ENCODE peak calls at places on chromosomes 2 and 18, in five cellular contexts. W is right lobe of liver, R is mammary epithelial cell, N is AG10803, X is choroid plexus epithelial cell. T is an unnamed sample.

GRCh38 chr2:102142829-102143449 is 393 bp downstream of the IL1R1 start:
- DNase-seq in W (no peak), X (peak; percentile 77), R (peak; percentile 37), N (peak; percentile 64), T (peak; percentile 67)

GRCh38 chr18:49666045-49666444 is 104.2 kb downstream of the LIPG start:
- DNase-seq in R (peak; percentile 33), W (no peak), X (peak; percentile 77), N (peak; percentile 16), T (peak; percentile 55)

GRCh38 chr2:232838406-232838874 is 31.6 kb upstream of the SNORC start:
- DNase-seq in R (peak; percentile 30), N (no peak), W (no peak), X (peak; percentile 17), T (no peak)

GRCh38 chr2:217387776-217388381 is 528.0 kb upstream of the TNP1 start:
- DNase-seq in R (no peak), X (peak; percentile 31), N (no peak), W (no peak), T (no peak)

GRCh38 chr2:238663586-238663985 is 184.3 kb upstream of the TWIST2 start:
- DNase-seq in N (no peak), R (no peak), X (no peak), W (no peak), T (no peak)

GRCh38 chr2:175568109-175568730 is 386.7 kb upstream of the ATP5MC3 start:
- DNase-seq in W (no peak), R (no peak), X (no peak), N (no peak), T (no peak)

GRCh38 chr18:79588636-79589481 is 90.7 kb upstream of the CTDP1 start:
- DNase-seq in X (peak; percentile 97), N (peak; percentile 97), W (no peak), R (no peak), T (peak; percentile 97)

GRCh38 chr2:9288233-9288632 is 81.6 kb downstream of the ASAP2 start:
- DNase-seq in N (peak; percentile 83), W (no peak), X (peak; percentile 97), R (peak; percentile 95), T (peak; percentile 91)

GRCh38 chr2:20104900-20105545 is 53.6 kb upstream of the LAPTM4A start:
- DNase-seq in X (no peak), W (no peak), N (no peak), R (no peak), T (no peak)

GRCh38 chr2:151182396-151182795 is 79.3 kb downstream of the RBM43 start:
- DNase-seq in N (no peak), R (no peak), W (no peak), X (no peak), T (no peak)

GRCh38 chr2:64018715-64019082 is 529 bp downstream of the VPS54 start:
- DNase-seq in R (no peak), N (peak; percentile 38), X (peak; percentile 35), W (peak; percentile 74), T (no peak)

GRCh38 chr2:189179607-189179979 is at the start of gene COL5A2:
- DNase-seq in R (peak; percentile 78), W (no peak), N (peak; percentile 93), X (peak; percentile 98), T (peak; percentile 94)

GRCh38 chr2:8103085-8103708 is 578.7 kb upstream of the ID2 start:
- DNase-seq in X (peak; percentile 30), N (peak; percentile 70), R (no peak), W (no peak), T (peak; percentile 35)

GRCh38 chr2:26480751-26481380 is 2.9 kb upstream of the OTOF start:
- DNase-seq in X (no peak), R (no peak), W (no peak), N (no peak), T (no peak)

GRCh38 chr2:216516730-216517350 is 18.2 kb downstream of the RPL37A start:
- DNase-seq in W (no peak), X (peak; percentile 79), R (peak; percentile 37), N (peak; percentile 54), T (peak; percentile 71)

GRCh38 chr2:216700088-216700567 is 4.8 kb upstream of the IGFBP5 start:
- DNase-seq in W (no peak), X (no peak), N (peak; percentile 26), R (no peak), T (no peak)

GRCh38 chr2:160871096-160871495 is 289.1 kb upstream of the TANK start:
- DNase-seq in N (peak; percentile 43), X (peak; percentile 64), R (no peak), W (no peak), T (peak; percentile 68)

GRCh38 chr2:229178117-229178516 is 93.0 kb downstream of the PID1 start:
- DNase-seq in X (no peak), R (no peak), N (no peak), W (no peak), T (no peak)

GRCh38 chr2:240925576-240926515 is 19.7 kb downstream of the CROCC2 start:
- DNase-seq in R (no peak), N (no peak), X (no peak), W (peak; percentile 40), T (no peak)

GRCh38 chr2:65458999-65459398 is 26.6 kb upstream of the SPRED2 start:
- DNase-seq in R (no peak), N (no peak), X (no peak), W (no peak), T (no peak)

GRCh38 chr2:9738718-9739496 is 104.4 kb upstream of the TAF1B start:
- DNase-seq in N (peak; percentile 48), R (no peak), W (no peak), X (no peak), T (peak; percentile 59)

GRCh38 chr2:230861564-230862255 is 3.0 kb upstream of the ITM2C start:
- DNase-seq in W (no peak), X (no peak), N (no peak), R (no peak), T (no peak)

GRCh38 chr18:75276813-75277628 is 66.4 kb downstream of the TSHZ1 start:
- DNase-seq in W (no peak), N (peak; percentile 76), R (no peak), X (peak; percentile 64), T (no peak)

GRCh38 chr18:55144226-55144625 is 185.0 kb upstream of the CCDC68 start:
- DNase-seq in N (peak; percentile 50), W (no peak), X (peak; percentile 17), R (peak; percentile 55), T (peak; percentile 38)

GRCh38 chr18:55141318-55141717 is 182.1 kb upstream of the CCDC68 start:
- DNase-seq in W (no peak), X (peak; percentile 90), R (peak; percentile 58), N (no peak), T (no peak)

GRCh38 chr18:55139307-55139706 is 180.0 kb upstream of the CCDC68 start:
- DNase-seq in N (no peak), W (no peak), R (no peak), X (no peak), T (no peak)

GRCh38 chr18:55138401-55138800 is 179.1 kb upstream of the CCDC68 start:
- DNase-seq in X (no peak), W (no peak), N (no peak), R (no peak), T (no peak)

DNA sequence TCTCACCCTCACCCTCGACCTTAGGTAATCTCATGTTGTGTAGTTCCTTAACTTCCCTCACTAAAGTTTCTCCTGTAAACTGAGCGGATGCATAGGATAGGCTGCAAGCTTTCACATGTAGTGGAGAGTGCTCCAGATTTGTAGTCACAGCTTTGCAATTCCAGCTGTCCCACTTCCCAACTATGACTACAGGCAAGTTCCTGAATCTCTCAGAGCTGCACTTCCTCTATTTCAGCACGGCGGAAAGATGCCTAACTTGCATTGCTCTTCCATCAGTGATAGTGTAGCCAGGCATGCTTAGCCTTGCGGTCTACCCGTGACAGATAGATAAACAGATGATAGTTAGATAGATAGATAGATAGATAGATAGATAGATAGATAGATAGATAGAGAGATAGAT is 183.2 kb upstream of the CCDC68 start:
- DNase-seq in X (no peak), R (no peak), N (peak; percentile 36), W (no peak), T (no peak)
- TF ChIP-seq CTCF in X (no peak), R (no peak), N (no peak), W (no peak), T (no peak)

GRCh38 chr18:25327631-25328030 is 24.3 kb downstream of the ZNF521 start:
- DNase-seq in N (no peak), R (no peak), W (no peak), X (no peak), T (peak; percentile 8)
- H3K4me3 ChIP-seq in N (no peak overlapping the region), R (no peak overlapping the region), W (no peak overlapping the region), X (no peak overlapping the region), T (no peak overlapping the region)

GRCh38 chr18:7757175-7757574 is 190.1 kb downstream of the PTPRM start:
- DNase-seq in X (no peak), R (peak; percentile 48), W (no peak), N (peak; percentile 9), T (no peak)

GRCh38 chr18:7758764-7759163 is 191.6 kb downstream of the PTPRM start:
- DNase-seq in X (peak; percentile 58), W (no peak), N (no peak), R (no peak), T (no peak)

GRCh38 chr18:7754725-7755181 is 187.6 kb downstream of the PTPRM start:
- DNase-seq in W (peak; percentile 66), R (no peak), N (no peak), X (peak; percentile 61), T (no peak)

GRCh38 chr18:7754258-7754657 is 187.1 kb downstream of the PTPRM start:
- DNase-seq in W (no peak), R (no peak), X (no peak), N (no peak), T (no peak)

GRCh38 chr18:7755753-7756475 is 188.8 kb downstream of the PTPRM start:
- DNase-seq in N (peak; percentile 31), R (no peak), X (peak; percentile 79), W (no peak), T (peak; percentile 55)
- TF ChIP-seq CTCF in N (peak; percentile 60), R (no peak), X (peak; percentile 71), W (peak; percentile 54), T (peak; percentile 41)

DNA sequence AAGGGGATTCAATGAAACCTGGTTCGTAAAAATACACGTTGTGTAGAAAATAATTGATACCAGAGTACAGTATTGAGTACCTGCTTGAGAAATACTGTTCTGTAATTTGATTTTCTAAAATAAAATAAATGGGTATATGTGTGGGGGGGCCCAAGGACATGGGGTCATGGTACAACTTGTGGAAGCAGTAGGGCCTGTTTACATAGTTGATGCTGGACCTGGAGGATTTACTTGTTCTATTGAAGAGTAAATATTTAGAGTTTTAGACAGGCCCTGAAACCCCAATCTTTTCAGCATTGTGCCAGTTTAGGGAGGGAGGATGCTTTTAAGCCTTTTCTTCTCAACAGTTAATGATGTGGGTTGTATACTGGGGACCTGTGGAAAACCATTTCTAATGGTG is 11.7 kb downstream of the CERS6 start:
- DNase-seq in X (no peak), R (no peak), W (no peak), N (no peak), T (no peak)
- H3K4me3 ChIP-seq in X (no peak overlapping the region), R (no peak overlapping the region), W (no peak overlapping the region), N (no peak overlapping the region), T (no peak overlapping the region)

GRCh38 chr2:68901199-68901515 is 30.0 kb upstream of the BMP10 start:
- DNase-seq in N (peak; percentile 16), R (peak; percentile 28), X (peak; percentile 62), W (no peak), T (peak; percentile 46)
- TF ChIP-seq CTCF in N (peak; percentile 45), R (no peak), X (peak; percentile 58), W (peak; percentile 22), T (peak; percentile 24)

DNA sequence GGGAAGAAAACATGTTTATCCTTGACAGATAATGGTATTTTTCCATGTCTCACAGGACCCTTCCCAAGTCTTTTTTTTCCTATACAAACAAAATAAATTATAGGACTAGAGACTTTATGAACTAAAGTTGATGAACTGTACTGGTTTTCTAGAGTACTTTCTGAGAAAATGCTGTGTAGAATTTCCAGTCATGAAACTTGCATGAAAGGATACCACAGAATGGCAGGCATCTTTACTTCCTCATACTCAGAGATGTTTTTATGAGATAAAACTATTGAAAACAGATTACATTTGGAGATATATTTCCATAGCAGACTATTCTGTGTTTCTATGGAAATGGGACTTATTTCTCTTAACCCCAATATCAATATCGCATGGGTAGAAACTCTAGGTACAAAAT is 403.5 kb downstream of the PARD3B start:
- DNase-seq in N (no peak), X (no peak), R (no peak), W (no peak), T (no peak)
- H3K4me3 ChIP-seq in N (no peak overlapping the region), X (no peak overlapping the region), R (no peak overlapping the region), W (no peak overlapping the region), T (no peak overlapping the region)

T was measured in fibroblast of the aortic adventitia.